ENCODE peak calls at places on chromosomes 12 and 14, in four cellular contexts. One of them, this sample, is unnamed.

GRCh38 chr12:51186465-51186864 is 13.5 kb upstream of the TFCP2 start:
- DNase-seq in HepG2: no peak
- DNase-seq in GM12878: no peak
- DNase-seq in SK-N-SH: peak; percentile 9
- DNase-seq in this sample: no peak

GRCh38 chr12:60259241-60259640 is 663.4 kb downstream of the SLC16A7 start:
- DNase-seq in SK-N-SH: no peak
- DNase-seq in HepG2: no peak
- DNase-seq in GM12878: no peak
- DNase-seq in this sample: no peak

GRCh38 chr14:38419579-38419978 is 163.7 kb upstream of the CLEC14A start:
- DNase-seq in GM12878: no peak
- DNase-seq in HepG2: no peak
- DNase-seq in SK-N-SH: no peak
- DNase-seq in this sample: no peak

GRCh38 chr14:94474581-94475031 is 1.4 kb downstream of the SERPINA9 start:
- DNase-seq in GM12878: no peak
- DNase-seq in HepG2: no peak
- DNase-seq in SK-N-SH: no peak
- DNase-seq in this sample: no peak

GRCh38 chr14:104009297-104009696 is 67.0 kb upstream of the RD3L start:
- DNase-seq in HepG2: no peak
- DNase-seq in SK-N-SH: no peak
- DNase-seq in GM12878: no peak
- DNase-seq in this sample: no peak

GRCh38 chr12:3178671-3179413 is 101.7 kb downstream of the TSPAN9 start:
- DNase-seq in SK-N-SH: no peak
- DNase-seq in HepG2: no peak
- DNase-seq in GM12878: no peak
- DNase-seq in this sample: no peak

GRCh38 chr12:24591079-24591626 is 357.7 kb downstream of the BCAT1 start:
- DNase-seq in GM12878: no peak
- DNase-seq in HepG2: no peak
- DNase-seq in SK-N-SH: no peak
- DNase-seq in this sample: no peak

GRCh38 chr12:116075251-116075650 is 202.2 kb downstream of the MED13L start:
- DNase-seq in GM12878: no peak
- DNase-seq in SK-N-SH: no peak
- DNase-seq in HepG2: no peak
- DNase-seq in this sample: no peak

GRCh38 chr12:113259499-113259953 is 38.3 kb downstream of the TPCN1 start:
- DNase-seq in SK-N-SH: peak; percentile 87
- DNase-seq in GM12878: no peak
- DNase-seq in HepG2: peak; percentile 78
- DNase-seq in this sample: peak; percentile 35

GRCh38 chr14:106844608-106845285 is 1318.4 kb downstream of the TMEM121 start:
- DNase-seq in HepG2: peak; percentile 44
- DNase-seq in GM12878: no peak
- DNase-seq in SK-N-SH: peak; percentile 58
- DNase-seq in this sample: no peak

GRCh38 chr12:42652048-42652447 is 62.5 kb upstream of the PRICKLE1 start:
- DNase-seq in GM12878: no peak
- DNase-seq in SK-N-SH: no peak
- DNase-seq in HepG2: no peak
- DNase-seq in this sample: no peak

GRCh38 chr14:101114726-101115481 is 211.4 kb upstream of the RTL1 start:
- DNase-seq in HepG2: no peak
- DNase-seq in GM12878: no peak
- DNase-seq in SK-N-SH: no peak
- DNase-seq in this sample: no peak

DNA sequence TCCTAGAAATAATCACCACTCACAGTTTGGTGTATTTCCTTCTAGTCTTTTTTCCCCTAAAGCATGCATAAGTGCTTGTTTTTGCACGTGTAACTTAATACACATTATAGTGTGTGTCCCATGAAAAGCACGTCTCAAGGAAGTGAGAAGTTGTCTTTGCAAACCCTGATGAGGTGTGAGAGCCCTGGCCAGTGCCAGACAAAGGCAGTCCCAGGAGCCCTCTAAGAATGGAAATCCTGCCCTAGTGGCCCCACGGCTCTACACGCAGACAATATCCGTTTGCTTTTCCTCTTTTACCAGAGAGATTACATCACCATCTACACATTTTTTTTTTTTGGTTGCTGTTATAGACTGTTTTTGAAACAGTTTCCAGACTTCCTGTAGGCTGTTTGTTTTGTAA is 85.5 kb upstream of the FZD10 start:
- DNase-seq in GM12878: no peak
- DNase-seq in SK-N-SH: no peak
- DNase-seq in HepG2: no peak
- DNase-seq in this sample: no peak
- TF ChIP-seq NFIC in GM12878: no peak
- TF ChIP-seq NFIC in SK-N-SH: no peak
- TF ChIP-seq NFIC in HepG2: no peak
- TF ChIP-seq NFIC in this sample: no peak

DNA sequence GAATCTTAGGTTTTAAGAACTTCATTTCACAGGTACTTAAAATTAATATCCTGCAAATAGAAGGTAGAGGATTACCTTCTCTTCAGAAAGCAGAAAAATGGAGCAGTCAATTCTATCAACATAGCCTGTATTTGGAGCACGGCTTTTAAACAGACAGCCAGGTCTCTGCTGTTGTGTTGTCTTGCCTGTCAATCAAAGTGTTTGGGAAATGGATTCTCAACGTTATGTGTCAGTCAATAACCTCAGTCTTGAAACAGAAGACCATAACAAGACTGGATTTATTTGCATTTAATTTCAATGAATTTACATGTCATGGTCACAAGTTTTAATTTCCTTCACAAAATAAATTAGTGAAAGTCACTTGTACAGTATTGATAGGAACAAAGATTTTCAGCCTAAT is 51.9 kb upstream of the KRR1 start:
- DNase-seq in HepG2: no peak
- DNase-seq in GM12878: no peak
- DNase-seq in SK-N-SH: no peak
- DNase-seq in this sample: no peak
- TF ChIP-seq NFIC in HepG2: no peak
- TF ChIP-seq NFIC in GM12878: no peak
- TF ChIP-seq NFIC in SK-N-SH: no peak
- TF ChIP-seq NFIC in this sample: no peak

GRCh38 chr14:105085766-105086165 is 20.5 kb upstream of the GPR132 start:
- DNase-seq in HepG2: no peak
- DNase-seq in SK-N-SH: peak; percentile 40
- DNase-seq in GM12878: no peak
- DNase-seq in this sample: no peak
- TF ChIP-seq NFIC in HepG2: no peak
- TF ChIP-seq NFIC in SK-N-SH: no peak
- TF ChIP-seq NFIC in GM12878: no peak
- TF ChIP-seq NFIC in this sample: no peak

DNA sequence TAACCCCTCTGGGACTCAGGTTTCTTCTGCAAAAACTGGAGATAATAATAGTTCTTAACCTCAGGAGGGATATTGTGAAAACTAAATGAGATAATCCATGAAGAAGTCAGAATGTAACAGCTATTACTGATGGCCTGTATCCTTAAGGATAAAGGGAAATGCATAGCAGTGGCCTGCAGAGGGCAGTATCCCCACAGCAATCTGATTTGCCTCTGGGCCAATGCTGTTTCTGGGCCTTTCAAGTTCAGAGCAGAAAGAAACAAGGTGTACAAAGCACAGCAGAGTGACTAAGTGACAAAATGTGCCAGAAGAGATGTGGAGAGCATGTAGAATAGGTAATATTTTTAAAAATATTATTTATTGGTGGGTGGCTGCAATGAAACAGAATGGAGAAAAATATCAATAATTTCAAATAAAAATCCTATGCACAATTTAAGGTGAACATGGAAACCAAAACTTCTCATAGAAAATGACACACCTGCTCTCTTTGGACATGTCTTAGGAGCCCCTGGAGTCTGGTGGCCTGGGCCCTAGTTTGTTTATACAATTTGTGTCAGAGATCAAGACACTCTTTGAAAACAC is 90.3 kb downstream of the C12orf75 start:
- DNase-seq in HepG2: peak; percentile 45
- DNase-seq in SK-N-SH: peak; percentile 65
- DNase-seq in GM12878: peak; percentile 7
- DNase-seq in this sample: peak; percentile 67
- TF ChIP-seq NFIC in HepG2: no peak
- TF ChIP-seq NFIC in SK-N-SH: no peak
- TF ChIP-seq NFIC in GM12878: no peak
- TF ChIP-seq NFIC in this sample: no peak

GRCh38 chr12:127238061-127238460 is 1028.9 kb upstream of the TMEM132C start:
- DNase-seq in HepG2: no peak
- DNase-seq in SK-N-SH: no peak
- DNase-seq in GM12878: no peak
- DNase-seq in this sample: no peak
- TF ChIP-seq NFIC in HepG2: no peak
- TF ChIP-seq NFIC in SK-N-SH: no peak
- TF ChIP-seq NFIC in GM12878: no peak
- TF ChIP-seq NFIC in this sample: no peak

DNA sequence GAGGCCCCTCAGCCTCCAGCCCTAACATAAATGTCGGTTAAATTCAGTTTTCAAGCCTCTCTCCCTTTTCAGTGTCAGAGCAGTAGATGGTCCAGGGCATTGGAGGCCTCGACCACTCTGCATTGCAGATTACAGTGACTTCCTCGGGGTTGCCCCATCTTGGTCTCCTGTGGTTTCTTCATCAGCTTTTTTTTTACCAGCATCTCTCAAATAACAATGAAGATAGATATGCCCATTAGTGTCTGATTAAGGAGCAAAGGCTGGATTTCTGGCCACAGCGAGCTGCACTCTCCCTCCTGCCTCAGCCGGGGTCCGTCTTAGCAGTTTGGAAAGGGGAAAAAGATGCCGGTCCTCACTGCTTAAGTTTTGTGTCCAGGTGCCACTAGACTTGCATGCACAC is 49.7 kb downstream of the C14orf132 start:
- DNase-seq in GM12878: no peak
- DNase-seq in HepG2: no peak
- DNase-seq in SK-N-SH: no peak
- DNase-seq in this sample: no peak
- TF ChIP-seq NFIC in GM12878: no peak
- TF ChIP-seq NFIC in HepG2: no peak
- TF ChIP-seq NFIC in SK-N-SH: no peak
- TF ChIP-seq NFIC in this sample: no peak

DNA sequence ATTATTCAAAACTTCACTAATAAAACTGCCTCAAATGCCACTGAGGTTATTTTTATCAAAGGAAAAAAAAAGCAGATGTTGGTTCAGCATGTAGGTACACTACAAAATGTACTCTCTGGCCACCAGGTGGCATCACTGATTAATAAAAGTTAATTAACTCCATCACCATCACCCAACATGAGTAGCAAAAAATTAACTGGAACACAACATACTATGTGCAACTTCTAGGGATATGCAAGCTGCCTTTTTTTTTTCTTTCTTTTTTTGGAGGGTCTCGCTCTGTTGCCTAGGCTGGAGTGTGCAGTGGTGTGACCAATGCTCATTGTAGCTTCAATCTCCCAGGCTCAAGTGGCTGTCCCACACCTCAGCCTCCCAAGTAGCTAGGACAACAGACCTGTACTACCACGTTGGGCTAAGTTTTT is 43.8 kb upstream of the NR2C1 start:
- DNase-seq in SK-N-SH: peak; percentile 51
- DNase-seq in HepG2: peak; percentile 70
- DNase-seq in GM12878: peak; percentile 38
- DNase-seq in this sample: peak; percentile 54
- TF ChIP-seq NFIC in SK-N-SH: no peak
- TF ChIP-seq NFIC in HepG2: no peak
- TF ChIP-seq NFIC in GM12878: no peak
- TF ChIP-seq NFIC in this sample: no peak

DNA sequence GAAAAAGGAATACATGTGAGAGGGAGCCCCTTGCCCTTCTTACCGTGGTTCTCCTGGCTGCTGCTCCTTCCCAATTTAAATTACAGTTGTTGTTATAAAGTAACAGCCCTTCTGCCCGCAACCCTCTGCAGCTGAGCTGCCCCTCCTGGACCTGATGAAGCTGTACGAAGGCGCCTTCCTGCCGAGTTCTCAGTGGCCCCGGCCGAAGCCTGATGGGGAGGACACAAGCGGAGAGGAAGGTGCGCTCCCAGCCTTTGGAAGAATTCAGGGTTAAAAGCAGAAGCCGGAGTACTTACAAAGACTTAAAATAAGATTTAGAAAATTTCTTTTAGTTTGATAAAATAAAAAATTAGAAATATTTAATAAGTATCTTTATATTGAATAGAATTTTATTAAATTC is 55.2 kb downstream of the EP400 start:
- DNase-seq in SK-N-SH: no peak
- DNase-seq in GM12878: no peak
- DNase-seq in HepG2: no peak
- DNase-seq in this sample: no peak
- TF ChIP-seq NFIC in SK-N-SH: no peak
- TF ChIP-seq NFIC in GM12878: no peak
- TF ChIP-seq NFIC in HepG2: no peak
- TF ChIP-seq NFIC in this sample: no peak

DNA sequence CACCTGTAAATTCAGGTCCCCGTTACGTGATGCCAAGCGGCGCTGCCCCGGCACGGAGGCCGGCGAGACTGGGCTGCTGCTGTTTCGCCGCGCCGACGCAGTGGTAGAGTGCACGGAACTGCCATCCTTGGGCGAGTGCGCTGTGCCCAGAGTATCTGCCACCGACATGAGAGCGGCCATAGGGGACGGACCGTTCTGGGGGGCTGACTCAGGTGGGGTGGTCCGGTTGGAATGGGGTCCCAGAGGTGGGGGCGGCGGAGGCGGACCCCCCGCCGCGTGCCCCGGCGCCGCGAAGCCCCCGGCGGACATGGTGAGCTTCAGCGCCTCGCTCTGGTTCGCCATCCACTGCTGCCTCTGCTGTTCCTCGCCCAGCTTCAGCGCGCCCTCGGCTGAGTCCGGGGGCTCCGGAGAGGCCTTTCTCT is 2.8 kb downstream of the IRF2BPL start:
- DNase-seq in GM12878: no peak
- DNase-seq in SK-N-SH: peak; percentile 58
- DNase-seq in HepG2: no peak
- DNase-seq in this sample: no peak
- TF ChIP-seq NFIC in GM12878: no peak
- TF ChIP-seq NFIC in SK-N-SH: no peak
- TF ChIP-seq NFIC in HepG2: no peak
- TF ChIP-seq NFIC in this sample: no peak

This sample was measured in K562.